ENCODE peak calls at places on chromosomes 11 and 22, in eight cellular contexts. D is fibroblast of villous mesenchyme; S is NCI-H2081; K is Right ventricle myocardium superior; F is left lung; Q is stimulated activated naive CD4-positive, alpha-beta T cell; Z is stimulated activated CD8-positive, alpha-beta memory T cell treated with anti-CD3 and anti-CD28 coated beads, Interleukin-15, amount 100 ng/mL, for 24 hours; C is lung. B is an unnamed sample.

GRCh38 chr11:46669606-46670243 is 30.7 kb downstream of the ARHGAP1 start:
- DNase-seq in K (no peak), F (no peak), Q (no peak), C (no peak), Z (no peak), D (peak), S (no peak), B (no peak)

GRCh38 chr11:46701078-46701654 is 335 bp downstream of the ZNF408 start:
- DNase-seq in K (no peak), D (no peak), F (no peak), Q (no peak), C (no peak), S (no peak), Z (no peak), B (peak)

GRCh38 chr22:43811777-43812148 is 342 bp downstream of the EFCAB6 start:
- DNase-seq in F (no peak), Z (no peak), S (peak), C (no peak), K (no peak), Q (peak), D (peak), B (no peak)

GRCh38 chr22:22429374-22430108 is 79.0 kb downstream of the ZNF280B start:
- DNase-seq in F (no peak), C (no peak), D (no peak), Z (no peak), Q (no peak), K (no peak), S (no peak), B (no peak)

GRCh38 chr22:18947905-18948304 is 11.8 kb upstream of the PRODH start:
- DNase-seq in Z (no peak), C (no peak), K (peak), Q (no peak), F (peak), S (no peak), D (no peak), B (peak)

GRCh38 chr11:84420261-84420660 is 1134.1 kb upstream of the CCDC90B start:
- DNase-seq in D (no peak), S (peak), Z (no peak), Q (no peak), C (no peak), K (no peak), F (no peak), B (no peak)

GRCh38 chr11:70203749-70204465 is 811 bp downstream of the FADD start:
- DNase-seq in D (peak), F (peak), Z (peak), S (peak), C (peak), K (no peak), Q (peak), B (peak)

GRCh38 chr11:17013548-17014320 is 480 bp downstream of the PLEKHA7 start:
- DNase-seq in S (peak), D (no peak), F (peak), C (no peak), K (peak), Z (peak), Q (no peak), B (peak)

GRCh38 chr11:2767071-2767470 is 67.3 kb upstream of the KCNQ1OT1 start:
- DNase-seq in Z (no peak), Q (no peak), K (no peak), F (no peak), C (no peak), D (no peak), S (no peak), B (no peak)

GRCh38 chr22:31281733-31282132 is 10.6 kb downstream of the PIK3IP1 start:
- DNase-seq in Q (no peak), D (no peak), S (no peak), K (no peak), C (no peak), Z (no peak), F (no peak), B (no peak)

GRCh38 chr11:15864021-15864805 is 492.1 kb downstream of the SOX6 start:
- DNase-seq in C (no peak), D (peak), Z (no peak), S (no peak), K (no peak), Q (no peak), F (no peak), B (no peak)

B was measured in colonic mucosa.